ENCODE peak calls at places on chromosomes 6 and 20, in four cellular contexts. A is BE2C, N is prostate gland, E is fibroblast of pulmonary artery. X is an unnamed sample.

GRCh38 chr20:825710-826421 is 7.6 kb upstream of the FAM110A start:
- DNase-seq in A (no peak), N (no peak), E (no peak), X (peak; percentile 5)

GRCh38 chr6:146133866-146134265 is 105.0 kb downstream of the GRM1 start:
- DNase-seq in A (no peak), N (no peak), E (no peak), X (no peak)

GRCh38 chr6:148470606-148471299 is 128.1 kb downstream of the SASH1 start:
- DNase-seq in A (no peak), N (no peak), E (no peak), X (no peak)

GRCh38 chr6:134722996-134723871 is 226.7 kb downstream of the ALDH8A1 start:
- DNase-seq in A (peak; percentile 20), N (no peak), E (no peak), X (no peak)

GRCh38 chr6:68069921-68070709 is 565.0 kb upstream of the ADGRB3 start:
- DNase-seq in A (no peak), N (no peak), E (no peak), X (no peak)

GRCh38 chr6:106237286-106237685 is 88.3 kb downstream of the ATG5 start:
- DNase-seq in A (no peak), N (no peak), E (no peak), X (no peak)

GRCh38 chr20:8021541-8022269 is 2.1 kb upstream of the TMX4 start:
- DNase-seq in A (peak; percentile 42), N (no peak), E (no peak), X (no peak)

GRCh38 chr6:100084301-100085161 is 90.5 kb upstream of the MCHR2 start:
- DNase-seq in A (no peak), N (no peak), E (peak; percentile 46), X (no peak)

GRCh38 chr20:6381887-6382286 is 259.1 kb upstream of the FERMT1 start:
- DNase-seq in A (no peak), N (no peak), E (peak; percentile 33), X (no peak)
- TF ChIP-seq CTCF in A (peak; percentile 38), N (no peak), E (peak; percentile 49), X (peak; percentile 73)

DNA sequence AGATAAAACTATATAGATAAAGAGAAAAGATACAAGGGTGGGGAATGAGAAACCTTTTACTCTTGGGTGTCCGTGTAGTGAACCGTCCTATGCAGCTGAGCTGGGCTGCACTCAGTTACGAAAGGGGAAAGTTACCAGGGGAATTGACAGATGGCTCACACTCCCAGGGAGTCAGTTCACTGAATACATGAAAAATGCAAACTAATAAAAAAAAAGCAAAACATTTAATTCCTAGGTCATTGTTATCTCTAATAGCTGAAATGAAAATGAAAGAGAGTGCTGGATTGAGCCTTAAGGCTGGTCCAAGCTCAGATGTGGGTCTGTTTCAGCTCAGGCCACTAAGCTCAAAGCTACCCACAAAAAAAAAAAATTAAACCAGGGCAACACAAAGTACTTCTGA is 138.0 kb downstream of the THBS2 start:
- DNase-seq in A (no peak), N (no peak), E (peak; percentile 15), X (no peak)
- TF ChIP-seq CTCF in A (no peak), N (no peak), E (no peak), X (no peak)

GRCh38 chr6:5766260-5766659 is 240.5 kb downstream of the NRN1 start:
- DNase-seq in A (peak; percentile 55), N (no peak), E (no peak), X (no peak)
- TF ChIP-seq CTCF in A (peak; percentile 76), N (no peak), E (peak; percentile 33), X (no peak)

DNA sequence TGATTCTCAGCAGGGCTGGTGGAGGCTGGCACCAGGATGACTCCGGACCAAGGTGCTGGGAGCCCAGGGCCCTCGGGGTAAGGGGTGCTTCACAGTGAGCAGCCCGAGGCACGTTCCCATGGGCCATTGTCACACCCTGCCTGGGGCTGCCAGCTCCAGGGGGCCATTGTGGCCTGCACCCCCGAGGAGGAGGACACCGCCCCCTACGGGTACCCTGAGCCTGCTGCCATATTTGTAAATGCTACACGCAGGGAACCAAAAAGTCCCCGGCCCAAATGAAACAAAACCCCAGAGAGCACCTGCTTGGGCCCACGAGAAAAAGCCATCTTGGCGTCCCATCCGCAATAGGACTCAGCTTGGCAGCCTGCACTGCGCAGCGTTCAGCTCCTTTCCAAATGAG is 64.7 kb upstream of the GATA5 start:
- DNase-seq in A (no peak), N (no peak), E (no peak), X (no peak)
- TF ChIP-seq CTCF in A (no peak), N (no peak), E (no peak), X (no peak)

GRCh38 chr6:83413068-83413467 is 17.8 kb downstream of the ME1 start:
- DNase-seq in A (no peak), N (no peak), E (no peak), X (no peak)

GRCh38 chr6:83417880-83418663 is 12.8 kb downstream of the ME1 start:
- DNase-seq in A (no peak), N (no peak), E (peak; percentile 81), X (no peak)
- TF ChIP-seq CTCF in A (peak; percentile 66), N (peak; percentile 83), E (peak; percentile 71), X (peak; percentile 50)

DNA sequence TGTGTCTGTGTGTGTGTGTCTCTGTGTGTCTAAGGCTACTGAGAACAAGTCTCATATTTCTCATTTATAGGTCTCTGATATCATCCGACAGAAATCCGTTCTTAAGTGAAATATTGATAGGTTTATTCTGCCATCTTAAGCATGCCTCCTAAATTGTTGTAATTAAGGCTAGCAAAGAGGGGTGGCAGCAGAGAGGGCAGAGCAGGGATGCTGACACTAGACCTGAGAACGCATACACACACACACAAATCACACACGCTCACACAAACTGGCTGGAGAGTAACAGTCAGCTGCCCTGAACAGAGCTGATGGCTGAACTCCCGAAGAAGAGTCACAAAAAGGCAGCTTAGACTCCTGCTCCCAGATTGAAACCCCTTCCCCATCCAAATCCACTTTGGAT is 85.0 kb upstream of the LRFN2 start:
- DNase-seq in A (no peak), N (no peak), E (no peak), X (no peak)
- TF ChIP-seq CTCF in A (peak; percentile 39), N (no peak), E (no peak), X (no peak)

GRCh38 chr6:12891595-12891994 is 175.0 kb downstream of the PHACTR1 start:
- DNase-seq in A (no peak), N (no peak), E (no peak), X (no peak)

GRCh38 chr6:12892201-12892600 is 175.6 kb downstream of the PHACTR1 start:
- DNase-seq in A (no peak), N (no peak), E (no peak), X (no peak)

GRCh38 chr6:12886961-12887775 is 170.6 kb downstream of the PHACTR1 start:
- DNase-seq in A (no peak), N (peak; percentile 12), E (no peak), X (no peak)

GRCh38 chr6:12884983-12885382 is 168.4 kb downstream of the PHACTR1 start:
- DNase-seq in A (no peak), N (no peak), E (no peak), X (no peak)

GRCh38 chr6:12890171-12890790 is 173.7 kb downstream of the PHACTR1 start:
- DNase-seq in A (peak; percentile 20), N (no peak), E (no peak), X (no peak)
- TF ChIP-seq CTCF in A (peak; percentile 68), N (no peak), E (peak; percentile 52), X (no peak)

GRCh38 chr6:55980627-55981211 is 105.3 kb upstream of the BMP5 start:
- DNase-seq in A (peak; percentile 50), N (peak; percentile 12), E (peak; percentile 68), X (no peak)
- TF ChIP-seq CTCF in A (peak; percentile 75), N (peak; percentile 66), E (peak; percentile 65), X (peak; percentile 92)

GRCh38 chr20:58978351-58979190 is 2.5 kb upstream of the NELFCD start:
- DNase-seq in A (no peak), N (no peak), E (no peak), X (no peak)

GRCh38 chr20:58975353-58975752 is 5.7 kb upstream of the NELFCD start:
- DNase-seq in A (no peak), N (no peak), E (no peak), X (no peak)

GRCh38 chr20:58973866-58974265 is 7.2 kb upstream of the NELFCD start:
- DNase-seq in A (no peak), N (no peak), E (no peak), X (no peak)

GRCh38 chr20:58973179-58973578 is 7.9 kb upstream of the NELFCD start:
- DNase-seq in A (no peak), N (no peak), E (no peak), X (no peak)

GRCh38 chr20:58976095-58976730 is 4.8 kb upstream of the NELFCD start:
- DNase-seq in A (no peak), N (no peak), E (no peak), X (no peak)
- TF ChIP-seq CTCF in A (no peak), N (no peak), E (no peak), X (no peak)

GRCh38 chr20:34052414-34052813 is 58.7 kb downstream of the RALY start:
- DNase-seq in A (no peak), N (no peak), E (no peak), X (no peak)

GRCh38 chr20:34060970-34061369 is 51.1 kb downstream of the EIF2S2 start:
- DNase-seq in A (peak; percentile 55), N (no peak), E (no peak), X (no peak)

GRCh38 chr20:34049897-34050695 is 56.4 kb downstream of the RALY start:
- DNase-seq in A (no peak), N (no peak), E (no peak), X (no peak)

GRCh38 chr20:34058831-34059230 is 53.2 kb downstream of the EIF2S2 start:
- DNase-seq in A (no peak), N (no peak), E (no peak), X (no peak)

GRCh38 chr20:34055290-34055689 is 56.8 kb downstream of the EIF2S2 start:
- DNase-seq in A (peak; percentile 53), N (no peak), E (no peak), X (no peak)
- TF ChIP-seq CTCF in A (no peak), N (no peak), E (no peak), X (no peak)

X was measured in mesothelial cell of epicardium.